ENCODE peak calls at places on chromosome 15, in five cellular contexts. P is K562, V is T-helper 1 cell, O is RCC 7860, K is ovary. H is an unnamed sample.

GRCh38 chr15:41795996-41796395 is 21.7 kb downstream of the MAPKBP1 start:
- DNase-seq in P (no peak), K (no peak), O (no peak), V (no peak), H (no peak)

GRCh38 chr15:59205839-59206622 is 612 bp upstream of the LDHAL6B start:
- DNase-seq in O (no peak), V (no peak), K (no peak), P (no peak), H (no peak)

GRCh38 chr15:80473574-80474223 is 69.5 kb downstream of the ARNT2 start:
- DNase-seq in K (no peak), V (no peak), O (no peak), P (no peak), H (no peak)

GRCh38 chr15:90929709-90930019 is 2.7 kb downstream of the HDDC3 start:
- DNase-seq in O (no peak), P (no peak), V (no peak), K (no peak), H (no peak)

GRCh38 chr15:63880744-63881143 is 47.0 kb upstream of the HERC1 start:
- DNase-seq in K (no peak), V (no peak), P (no peak), O (peak; percentile 24), H (no peak)

GRCh38 chr15:84685304-84685703 is 27.3 kb upstream of the NMB start:
- DNase-seq in O (peak; percentile 64), K (no peak), P (no peak), V (no peak), H (no peak)

GRCh38 chr15:48897144-48897814 is 19.3 kb downstream of the EID1 start:
- DNase-seq in V (no peak), O (no peak), K (no peak), P (peak; percentile 42), H (no peak)

GRCh38 chr15:78909791-78910228 is 35.0 kb downstream of the CTSH start:
- DNase-seq in O (peak; percentile 22), K (no peak), V (no peak), P (peak; percentile 60), H (peak; percentile 2)

GRCh38 chr15:69232144-69232543 is 66.6 kb upstream of the PAQR5 start:
- DNase-seq in K (no peak), O (no peak), P (no peak), V (no peak), H (no peak)

H was measured in AML-193.